ENCODE peak calls at places on chromosomes 13 and 19, in four cellular contexts. U, V, Z and S are unnamed samples.
A peak's percentile ranks its signal among the peaks of the same experiment; 100 is the strongest.

GRCh38 chr13:60441761-60442160 is 44.7 kb downstream of the TDRD3 start:
- DNase-seq in U (no peak), V (no peak), Z (no peak), S (no peak)

GRCh38 chr19:10603084-10603872 is 16.2 kb upstream of the AP1M2 start:
- DNase-seq in U (peak; percentile 81), V (peak; percentile 67), Z (peak; percentile 67), S (peak; percentile 76)

GRCh38 chr13:101116826-101117225 is 299.5 kb downstream of the NALCN start:
- DNase-seq in U (no peak), V (no peak), Z (no peak), S (no peak)

GRCh38 chr13:28059214-28059613 is 41.2 kb downstream of the FLT3 start:
- DNase-seq in U (peak; percentile 11), V (peak; percentile 43), Z (peak; percentile 8), S (no peak)

GRCh38 chr13:35764359-35765015 is 288.0 kb upstream of the MAB21L1 start:
- DNase-seq in U (no peak), V (no peak), Z (no peak), S (no peak)

GRCh38 chr13:83350569-83350968 is 531.7 kb downstream of the SLITRK1 start:
- DNase-seq in U (no peak), V (no peak), Z (no peak), S (no peak)

GRCh38 chr13:40406405-40407138 is 259.9 kb downstream of the FOXO1 start:
- DNase-seq in U (no peak), V (no peak), Z (no peak), S (no peak)

GRCh38 chr13:107678075-107678689 is 537.2 kb downstream of the LIG4 start:
- DNase-seq in U (no peak), V (no peak), Z (no peak), S (no peak)

GRCh38 chr13:77375554-77375953 is 48.7 kb upstream of the MYCBP2 start:
- DNase-seq in U (no peak), V (no peak), Z (no peak), S (no peak)

GRCh38 chr13:80030491-80030890 is 310.4 kb downstream of the SPRY2 start:
- DNase-seq in U (no peak), V (no peak), Z (peak; percentile 30), S (no peak)

GRCh38 chr19:6677924-6678689 is 8.1 kb upstream of the TNFSF14 start:
- DNase-seq in U (peak; percentile 47), V (peak; percentile 63), Z (no peak), S (no peak)

GRCh38 chr13:32426981-32427851 is 714 bp downstream of the N4BP2L1 start:
- DNase-seq in U (peak; percentile 54), V (peak; percentile 61), Z (peak; percentile 31), S (peak; percentile 80)

GRCh38 chr19:54121259-54121658 is 5.7 kb downstream of the PRPF31 start:
- DNase-seq in U (no peak), V (no peak), Z (no peak), S (no peak)

GRCh38 chr19:35757231-35757748 is 461 bp upstream of the HSPB6 start:
- DNase-seq in U (peak; percentile 29), V (no peak), Z (peak; percentile 90), S (peak; percentile 92)

GRCh38 chr19:43148233-43148632 is 38.1 kb downstream of the PSG5 start:
- DNase-seq in U (no peak), V (no peak), Z (no peak), S (no peak)

GRCh38 chr13:94987869-94988268 is 275.5 kb upstream of the SOX21 start:
- DNase-seq in U (no peak), V (no peak), Z (no peak), S (no peak)

GRCh38 chr13:80217614-80218456 is 123.1 kb downstream of the SPRY2 start:
- DNase-seq in U (no peak), V (no peak), Z (no peak), S (no peak)